ENCODE peak calls at places on chromosomes 4 and X, in four cellular contexts. T, N, Q and U are unnamed samples.

GRCh38 chrX:151393514-151393913 is 3.5 kb upstream of the VMA21 start:
- DNase-seq in Q (no peak), T (peak; percentile 19), N (peak; percentile 70), U (no peak)

GRCh38 chr4:74793757-74794340 is 474 bp downstream of the BTC start:
- DNase-seq in T (no peak), N (no peak), Q (no peak), U (peak; percentile 16)

GRCh38 chr4:83272900-83273299 is 11.7 kb downstream of the COQ2 start:
- DNase-seq in T (no peak), N (no peak), Q (no peak), U (no peak)

GRCh38 chr4:182894681-182895275 is 22.4 kb downstream of the DCTD start:
- DNase-seq in Q (no peak), T (no peak), N (no peak), U (no peak)

GRCh38 chrX:129618997-129619396 is 35.8 kb downstream of the APLN start:
- DNase-seq in T (no peak), N (no peak), Q (no peak), U (no peak)

GRCh38 chr4:37431417-37431743 is 186.8 kb downstream of the NWD2 start:
- DNase-seq in T (no peak), Q (no peak), N (no peak), U (no peak)

GRCh38 chrX:134685662-134686061 is 27.4 kb upstream of the PLAC1 start:
- DNase-seq in Q (peak; percentile 47), N (no peak), T (no peak), U (no peak)

GRCh38 chrX:119266364-119266995 is 30.4 kb downstream of the PGRMC1 start:
- DNase-seq in N (no peak), T (no peak), Q (peak; percentile 14), U (peak; percentile 19)

GRCh38 chrX:19810370-19810769 is 77.0 kb downstream of the SH3KBP1 start:
- DNase-seq in Q (no peak), N (no peak), T (no peak), U (no peak)

GRCh38 chr4:142091085-142091513 is 454.7 kb downstream of the IL15 start:
- DNase-seq in Q (peak; percentile 95), T (no peak), N (no peak), U (peak; percentile 3)

GRCh38 chrX:32116047-32116446 is 1044.2 kb upstream of the FTHL17 start:
- DNase-seq in N (no peak), T (no peak), Q (no peak), U (no peak)

GRCh38 chr4:139669859-139670258 is 4.2 kb downstream of the MGST2 start:
- DNase-seq in N (no peak), T (no peak), Q (no peak), U (no peak)

GRCh38 chrX:133745361-133745760 is 240.0 kb downstream of the GPC3 start:
- DNase-seq in T (no peak), Q (no peak), N (no peak), U (no peak)

GRCh38 chr4:95548738-95549245 is at the start of gene UNC5C:
- DNase-seq in N (no peak), T (no peak), Q (no peak), U (peak; percentile 82)

GRCh38 chr4:173360587-173361221 is 10.1 kb upstream of the SAP30 start:
- DNase-seq in T (no peak), N (no peak), Q (peak; percentile 10), U (no peak)

GRCh38 chr4:15396157-15396800 is 31.6 kb upstream of the C1QTNF7 start:
- DNase-seq in T (peak; percentile 6), Q (peak; percentile 42), N (peak; percentile 9), U (no peak)

GRCh38 chr4:65668201-65669007 is 1.9 kb downstream of the EPHA5 start:
- DNase-seq in N (no peak), T (no peak), Q (no peak), U (no peak)

GRCh38 chr4:187432310-187432709 is 563.3 kb upstream of the ZFP42 start:
- DNase-seq in Q (no peak), N (no peak), T (no peak), U (no peak)

GRCh38 chrX:99761731-99762130 is 648.3 kb downstream of the PCDH19 start:
- DNase-seq in T (no peak), N (no peak), Q (no peak), U (no peak)

GRCh38 chr4:169117591-169118081 is 107.6 kb upstream of the CBR4 start:
- DNase-seq in T (no peak), N (no peak), Q (peak; percentile 65), U (peak; percentile 74)

GRCh38 chr4:113831469-113831868 is 69.9 kb upstream of the CAMK2D start:
- DNase-seq in N (no peak), Q (no peak), T (no peak), U (no peak)

GRCh38 chrX:125295337-125295736 is 24.3 kb upstream of the TEX13C start:
- DNase-seq in Q (no peak), N (no peak), T (no peak), U (no peak)

GRCh38 chrX:40130207-40130606 is 32.4 kb upstream of the BCOR start:
- DNase-seq in Q (peak; percentile 58), N (no peak), T (no peak), U (peak; percentile 49)

GRCh38 chrX:43969504-43970501 is 3.4 kb downstream of the NDP start:
- DNase-seq in N (no peak), Q (peak; percentile 41), T (no peak), U (no peak)

GRCh38 chrX:55342533-55343501 is 78.1 kb upstream of the PAGE3 start:
- DNase-seq in N (no peak), Q (no peak), T (no peak), U (peak; percentile 10)

GRCh38 chr4:176579233-176579632 is 213.5 kb downstream of the VEGFC start:
- DNase-seq in Q (no peak), T (no peak), N (no peak), U (no peak)

GRCh38 chr4:7043521-7044414 is 596 bp downstream of the TADA2B start:
- DNase-seq in Q (peak; percentile 11), T (peak; percentile 54), N (peak; percentile 25), U (peak; percentile 66)

GRCh38 chrX:110287605-110288004 is 30.3 kb downstream of the AMMECR1 start:
- DNase-seq in T (no peak), N (no peak), Q (no peak), U (no peak)

GRCh38 chr4:140645614-140646412 is 77.1 kb upstream of the UCP1 start:
- DNase-seq in N (no peak), T (no peak), Q (no peak), U (no peak)

GRCh38 chrX:57516491-57516890 is 75.3 kb upstream of the ZXDB start:
- DNase-seq in N (no peak), T (no peak), Q (no peak), U (no peak)